ENCODE peak calls at places on chromosomes 2 and 18, in seven cellular contexts. J, Y, I, O, G, U and L are unnamed samples.

GRCh38 chr2:206521612-206522011 is 78.3 kb downstream of the ADAM23 start:
- DNase-seq in I (no peak), J (no peak), G (no peak), U (no peak), O (no peak), Y (no peak), L (no peak)

GRCh38 chr18:21444465-21445023 is 156.0 kb downstream of the ESCO1 start:
- DNase-seq in U (no peak), G (peak; percentile 78), O (no peak), J (peak; percentile 44), I (peak; percentile 73), Y (peak; percentile 22), L (no peak)

GRCh38 chr2:210195066-210195852 is 24.1 kb upstream of the KANSL1L start:
- DNase-seq in J (peak; percentile 67), U (no peak), I (peak; percentile 67), O (no peak), Y (no peak), G (peak; percentile 60), L (no peak)

GRCh38 chr18:63909870-63910269 is 2.1 kb downstream of the SERPINB10 start:
- DNase-seq in O (no peak), G (no peak), J (no peak), U (no peak), Y (no peak), I (no peak), L (no peak)

GRCh38 chr2:24783641-24784040 is 9.6 kb downstream of the PTRHD1 start:
- DNase-seq in U (no peak), O (no peak), G (no peak), Y (no peak), J (no peak), I (no peak), L (no peak)

GRCh38 chr2:10658041-10658913 is 31.5 kb downstream of the NOL10 start:
- DNase-seq in G (peak; percentile 96), I (no peak), O (peak; percentile 31), J (no peak), U (no peak), Y (peak; percentile 67), L (no peak)

GRCh38 chr2:33077841-33078240 is 131.1 kb downstream of the LTBP1 start:
- DNase-seq in U (no peak), O (no peak), J (no peak), G (peak; percentile 14), I (no peak), Y (no peak), L (no peak)

GRCh38 chr2:170813611-170814550 is 2.8 kb upstream of the GAD1 start:
- DNase-seq in I (peak; percentile 86), Y (no peak), O (no peak), J (no peak), G (peak; percentile 63), U (no peak), L (no peak)

GRCh38 chr18:6362559-6363129 is 52.1 kb downstream of the L3MBTL4 start:
- DNase-seq in O (no peak), Y (no peak), U (no peak), G (peak; percentile 51), I (no peak), J (no peak), L (no peak)

GRCh38 chr18:46497129-46497528 is 159.9 kb downstream of the LOXHD1 start:
- DNase-seq in G (peak; percentile 35), Y (no peak), U (peak; percentile 30), O (no peak), J (no peak), I (peak; percentile 71), L (no peak)

GRCh38 chr2:172177581-172177980 is 74.9 kb upstream of the DLX2 start:
- DNase-seq in U (no peak), O (no peak), Y (no peak), I (no peak), J (no peak), G (no peak), L (no peak)

GRCh38 chr2:160241251-160242137 is 41.4 kb upstream of the ITGB6 start:
- DNase-seq in I (peak; percentile 45), O (no peak), J (no peak), G (peak; percentile 82), U (no peak), Y (peak; percentile 71), L (no peak)

GRCh38 chr2:39587641-39588040 is 78.1 kb upstream of the TMEM178A start:
- DNase-seq in O (no peak), Y (no peak), U (no peak), I (no peak), G (no peak), J (no peak), L (no peak)

GRCh38 chr2:229714736-229715541 is 584 bp upstream of the DNER start:
- DNase-seq in Y (no peak), I (peak; percentile 86), G (peak; percentile 55), U (no peak), O (no peak), J (peak; percentile 79), L (no peak)

GRCh38 chr2:96868555-96869280 is 1.2 kb downstream of the SEMA4C start:
- DNase-seq in O (peak; percentile 51), J (peak; percentile 59), U (peak; percentile 62), I (peak; percentile 94), Y (peak; percentile 56), G (peak; percentile 84), L (peak; percentile 48)

GRCh38 chr2:236395067-236395466 is 130.9 kb upstream of the ASB18 start:
- DNase-seq in I (no peak), Y (no peak), J (no peak), U (no peak), O (no peak), G (no peak), L (no peak)